ENCODE peak calls at places on chromosomes 16 and 17, in five cellular contexts. G is HepG2, I is HCT116, W is HEK293T, L is H1. Z is an unnamed sample.

GRCh38 chr17:75459590-75460267 is 3.3 kb downstream of the TMEM94 start:
- DNase-seq in W (no peak), L (no peak), G (peak), I (no peak), Z (no peak)

GRCh38 chr17:56891751-56892150 is 22.1 kb downstream of the TRIM25 start:
- DNase-seq in W (peak), L (no peak), I (no peak), G (no peak), Z (peak)

GRCh38 chr16:17374668-17375255 is 96.0 kb downstream of the XYLT1 start:
- DNase-seq in G (no peak), I (no peak), L (no peak), W (no peak), Z (no peak)

GRCh38 chr17:39462644-39463375 is 1.5 kb downstream of the CDK12 start:
- DNase-seq in I (no peak), L (no peak), G (no peak), W (no peak), Z (peak)

GRCh38 chr16:88066680-88067529 is 115.7 kb downstream of the BANP start:
- DNase-seq in I (no peak), L (no peak), G (no peak), W (no peak), Z (no peak)

GRCh38 chr16:15701975-15702970 is 52.2 kb downstream of the NDE1 start:
- DNase-seq in W (no peak), I (no peak), G (no peak), L (no peak), Z (no peak)

GRCh38 chr16:89924298-89924924 is 1.3 kb downstream of the TUBB3 start:
- DNase-seq in W (peak), L (peak), G (peak), I (no peak), Z (peak)

GRCh38 chr17:69357701-69358100 is 30.8 kb upstream of the ABCA5 start:
- DNase-seq in L (no peak), I (no peak), G (peak), W (peak), Z (no peak)

GRCh38 chr16:55479560-55480197 is 681 bp downstream of the MMP2 start:
- DNase-seq in L (no peak), W (no peak), G (no peak), I (no peak), Z (no peak)

GRCh38 chr16:19815418-19815817 is 69.2 kb downstream of the GPRC5B start:
- DNase-seq in I (no peak), L (no peak), G (no peak), W (no peak), Z (no peak)
- TF ChIP-seq SP1 in I (no peak), L (no peak), G (no peak), W (no peak), Z (no peak)

GRCh38 chr17:3810019-3810418 is 9.0 kb upstream of the ITGAE start:
- DNase-seq in I (no peak), W (no peak), L (no peak), G (no peak), Z (no peak)

GRCh38 chr17:3812771-3813170 is 11.8 kb upstream of the ITGAE start:
- DNase-seq in W (no peak), L (no peak), G (no peak), I (no peak), Z (no peak)

GRCh38 chr17:3814361-3814760 is 13.4 kb upstream of the ITGAE start:
- DNase-seq in I (no peak), L (no peak), G (no peak), W (no peak), Z (no peak)

GRCh38 chr17:3813171-3813570 is 12.2 kb upstream of the ITGAE start:
- DNase-seq in L (no peak), I (no peak), G (no peak), W (no peak), Z (no peak)

DNA sequence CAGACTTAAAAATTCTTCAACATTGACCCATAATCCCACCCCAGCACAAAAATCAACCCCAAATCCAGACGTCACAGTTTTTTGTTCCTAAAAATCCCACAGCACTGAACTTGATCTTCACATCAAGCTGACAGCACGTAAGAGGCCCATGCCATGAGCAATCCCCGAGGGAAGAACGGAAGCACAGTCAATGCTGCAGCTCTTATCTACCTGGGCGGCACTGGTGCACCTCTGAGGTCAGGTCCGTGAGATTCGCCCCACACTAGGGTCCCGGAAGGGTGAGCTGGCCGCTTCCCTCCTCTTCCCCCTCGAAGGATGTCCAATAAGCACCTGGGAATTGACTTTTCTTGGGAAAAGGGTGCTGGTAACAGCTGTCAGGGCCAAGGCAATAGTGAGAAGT is 11.3 kb upstream of the ITGAE start:
- DNase-seq in L (no peak), I (no peak), G (no peak), W (no peak), Z (no peak)
- TF ChIP-seq SP1 in L (no peak), I (no peak), G (no peak), W (no peak), Z (no peak)

GRCh38 chr16:85276741-85277140 is 164.5 kb upstream of the CIBAR2 start:
- DNase-seq in G (no peak), L (no peak), I (no peak), W (no peak), Z (no peak)
- TF ChIP-seq SP1 in G (no peak), L (no peak), I (no peak), W (no peak), Z (no peak)

GRCh38 chr17:17809527-17810373 is 27.0 kb downstream of the SREBF1 start:
- DNase-seq in G (no peak), W (peak), L (peak), I (no peak), Z (peak)
- TF ChIP-seq SP1 in G (no peak), W (no peak), L (peak), I (no peak), Z (peak)

GRCh38 chr16:12868788-12869187 is 32.6 kb upstream of the SHISA9 start:
- DNase-seq in G (no peak), I (no peak), L (no peak), W (no peak), Z (no peak)
- TF ChIP-seq SP1 in G (no peak), I (no peak), L (no peak), W (no peak), Z (no peak)

Z was measured in WTC11.